ENCODE peak calls at places on chromosomes 6 and 20, in seven cellular contexts. One of them, this sample, is unnamed.

GRCh38 chr20:36035720-36036119 is 67.3 kb downstream of the CNBD2 start:
- DNase-seq in astrocyte of the cerebellum: no peak
- DNase-seq in iris pigment epithelial cell: no peak
- DNase-seq in fibroblast of the conjunctiva: no peak
- DNase-seq in stimulated activated CD4-positive, alpha-beta T cell treated with anti-CD3 and anti-CD28 coated beads, Interleukin-1b, Interleukin-23, amount 100 ng/mL, for 4 hours: no peak
- DNase-seq in ureter: no peak
- DNase-seq in AG10803: no peak
- DNase-seq in this sample: no peak

GRCh38 chr6:70277480-70277879 is 25.4 kb downstream of the COL9A1 start:
- DNase-seq in fibroblast of the conjunctiva: no peak
- DNase-seq in ureter: no peak
- DNase-seq in AG10803: peak
- DNase-seq in iris pigment epithelial cell: peak
- DNase-seq in astrocyte of the cerebellum: no peak
- DNase-seq in stimulated activated CD4-positive, alpha-beta T cell treated with anti-CD3 and anti-CD28 coated beads, Interleukin-1b, Interleukin-23, amount 100 ng/mL, for 4 hours: no peak
- DNase-seq in this sample: no peak

GRCh38 chr6:97097068-97098047 is 172.8 kb downstream of the KLHL32 start:
- DNase-seq in iris pigment epithelial cell: no peak
- DNase-seq in stimulated activated CD4-positive, alpha-beta T cell treated with anti-CD3 and anti-CD28 coated beads, Interleukin-1b, Interleukin-23, amount 100 ng/mL, for 4 hours: no peak
- DNase-seq in ureter: no peak
- DNase-seq in AG10803: no peak
- DNase-seq in astrocyte of the cerebellum: no peak
- DNase-seq in fibroblast of the conjunctiva: no peak
- DNase-seq in this sample: no peak

GRCh38 chr20:49646126-49646525 is 67.6 kb downstream of the B4GALT5 start:
- DNase-seq in fibroblast of the conjunctiva: no peak
- DNase-seq in AG10803: peak
- DNase-seq in iris pigment epithelial cell: peak
- DNase-seq in astrocyte of the cerebellum: no peak
- DNase-seq in ureter: no peak
- DNase-seq in stimulated activated CD4-positive, alpha-beta T cell treated with anti-CD3 and anti-CD28 coated beads, Interleukin-1b, Interleukin-23, amount 100 ng/mL, for 4 hours: no peak
- DNase-seq in this sample: no peak

GRCh38 chr6:133756046-133756445 is 132.9 kb upstream of the TCF21 start:
- DNase-seq in iris pigment epithelial cell: peak
- DNase-seq in ureter: no peak
- DNase-seq in stimulated activated CD4-positive, alpha-beta T cell treated with anti-CD3 and anti-CD28 coated beads, Interleukin-1b, Interleukin-23, amount 100 ng/mL, for 4 hours: no peak
- DNase-seq in fibroblast of the conjunctiva: no peak
- DNase-seq in astrocyte of the cerebellum: no peak
- DNase-seq in AG10803: peak
- DNase-seq in this sample: no peak

GRCh38 chr6:159008656-159009288 is 8.8 kb upstream of the RSPH3 start:
- DNase-seq in fibroblast of the conjunctiva: peak
- DNase-seq in ureter: no peak
- DNase-seq in stimulated activated CD4-positive, alpha-beta T cell treated with anti-CD3 and anti-CD28 coated beads, Interleukin-1b, Interleukin-23, amount 100 ng/mL, for 4 hours: no peak
- DNase-seq in astrocyte of the cerebellum: no peak
- DNase-seq in iris pigment epithelial cell: peak
- DNase-seq in AG10803: peak
- DNase-seq in this sample: no peak

GRCh38 chr6:95693108-95693507 is 115.8 kb downstream of the MANEA start:
- DNase-seq in stimulated activated CD4-positive, alpha-beta T cell treated with anti-CD3 and anti-CD28 coated beads, Interleukin-1b, Interleukin-23, amount 100 ng/mL, for 4 hours: no peak
- DNase-seq in fibroblast of the conjunctiva: no peak
- DNase-seq in AG10803: no peak
- DNase-seq in astrocyte of the cerebellum: no peak
- DNase-seq in ureter: no peak
- DNase-seq in iris pigment epithelial cell: no peak
- DNase-seq in this sample: no peak

GRCh38 chr6:169171010-169171409 is 82.6 kb downstream of the THBS2 start:
- DNase-seq in stimulated activated CD4-positive, alpha-beta T cell treated with anti-CD3 and anti-CD28 coated beads, Interleukin-1b, Interleukin-23, amount 100 ng/mL, for 4 hours: no peak
- DNase-seq in AG10803: no peak
- DNase-seq in iris pigment epithelial cell: no peak
- DNase-seq in astrocyte of the cerebellum: no peak
- DNase-seq in ureter: peak
- DNase-seq in fibroblast of the conjunctiva: no peak
- DNase-seq in this sample: no peak

GRCh38 chr6:39059496-39060310 is 11.1 kb downstream of the GLP1R start:
- DNase-seq in iris pigment epithelial cell: no peak
- DNase-seq in AG10803: no peak
- DNase-seq in astrocyte of the cerebellum: no peak
- DNase-seq in fibroblast of the conjunctiva: no peak
- DNase-seq in stimulated activated CD4-positive, alpha-beta T cell treated with anti-CD3 and anti-CD28 coated beads, Interleukin-1b, Interleukin-23, amount 100 ng/mL, for 4 hours: no peak
- DNase-seq in ureter: no peak
- DNase-seq in this sample: no peak

GRCh38 chr6:24600903-24601302 is 45.1 kb downstream of the KIAA0319 start:
- DNase-seq in ureter: no peak
- DNase-seq in iris pigment epithelial cell: no peak
- DNase-seq in AG10803: no peak
- DNase-seq in astrocyte of the cerebellum: no peak
- DNase-seq in stimulated activated CD4-positive, alpha-beta T cell treated with anti-CD3 and anti-CD28 coated beads, Interleukin-1b, Interleukin-23, amount 100 ng/mL, for 4 hours: no peak
- DNase-seq in fibroblast of the conjunctiva: no peak
- DNase-seq in this sample: no peak

GRCh38 chr6:39892490-39893129 is 41.7 kb downstream of the MOCS1 start:
- DNase-seq in fibroblast of the conjunctiva: peak
- DNase-seq in iris pigment epithelial cell: peak
- DNase-seq in astrocyte of the cerebellum: peak
- DNase-seq in AG10803: peak
- DNase-seq in stimulated activated CD4-positive, alpha-beta T cell treated with anti-CD3 and anti-CD28 coated beads, Interleukin-1b, Interleukin-23, amount 100 ng/mL, for 4 hours: no peak
- DNase-seq in ureter: peak
- DNase-seq in this sample: no peak

GRCh38 chr20:5080384-5080877 is 39.3 kb downstream of the PCNA start:
- DNase-seq in astrocyte of the cerebellum: no peak
- DNase-seq in iris pigment epithelial cell: peak
- DNase-seq in ureter: peak
- DNase-seq in AG10803: peak
- DNase-seq in stimulated activated CD4-positive, alpha-beta T cell treated with anti-CD3 and anti-CD28 coated beads, Interleukin-1b, Interleukin-23, amount 100 ng/mL, for 4 hours: no peak
- DNase-seq in fibroblast of the conjunctiva: peak
- DNase-seq in this sample: no peak

GRCh38 chr6:25750911-25751310 is 3.6 kb upstream of the SLC17A4 start:
- DNase-seq in ureter: no peak
- DNase-seq in fibroblast of the conjunctiva: no peak
- DNase-seq in iris pigment epithelial cell: no peak
- DNase-seq in AG10803: no peak
- DNase-seq in astrocyte of the cerebellum: no peak
- DNase-seq in stimulated activated CD4-positive, alpha-beta T cell treated with anti-CD3 and anti-CD28 coated beads, Interleukin-1b, Interleukin-23, amount 100 ng/mL, for 4 hours: no peak
- DNase-seq in this sample: no peak

GRCh38 chr6:35181313-35181932 is 32.3 kb upstream of the SCUBE3 start:
- DNase-seq in iris pigment epithelial cell: peak
- DNase-seq in ureter: peak
- DNase-seq in fibroblast of the conjunctiva: peak
- DNase-seq in astrocyte of the cerebellum: no peak
- DNase-seq in stimulated activated CD4-positive, alpha-beta T cell treated with anti-CD3 and anti-CD28 coated beads, Interleukin-1b, Interleukin-23, amount 100 ng/mL, for 4 hours: no peak
- DNase-seq in AG10803: peak
- DNase-seq in this sample: no peak

GRCh38 chr6:72850469-72850868 is 228.6 kb downstream of the KCNQ5 start:
- DNase-seq in AG10803: no peak
- DNase-seq in ureter: no peak
- DNase-seq in astrocyte of the cerebellum: no peak
- DNase-seq in stimulated activated CD4-positive, alpha-beta T cell treated with anti-CD3 and anti-CD28 coated beads, Interleukin-1b, Interleukin-23, amount 100 ng/mL, for 4 hours: no peak
- DNase-seq in fibroblast of the conjunctiva: no peak
- DNase-seq in iris pigment epithelial cell: no peak
- DNase-seq in this sample: no peak

GRCh38 chr6:3389390-3390167 is 67.3 kb downstream of the SLC22A23 start:
- DNase-seq in fibroblast of the conjunctiva: peak
- DNase-seq in AG10803: peak
- DNase-seq in stimulated activated CD4-positive, alpha-beta T cell treated with anti-CD3 and anti-CD28 coated beads, Interleukin-1b, Interleukin-23, amount 100 ng/mL, for 4 hours: no peak
- DNase-seq in ureter: no peak
- DNase-seq in astrocyte of the cerebellum: peak
- DNase-seq in iris pigment epithelial cell: no peak
- DNase-seq in this sample: no peak

GRCh38 chr20:8196096-8196495 is 64.0 kb downstream of the PLCB1 start:
- DNase-seq in ureter: no peak
- DNase-seq in AG10803: peak
- DNase-seq in iris pigment epithelial cell: no peak
- DNase-seq in astrocyte of the cerebellum: no peak
- DNase-seq in fibroblast of the conjunctiva: no peak
- DNase-seq in stimulated activated CD4-positive, alpha-beta T cell treated with anti-CD3 and anti-CD28 coated beads, Interleukin-1b, Interleukin-23, amount 100 ng/mL, for 4 hours: no peak
- DNase-seq in this sample: no peak

GRCh38 chr6:24755284-24755683 is 19.5 kb upstream of the GMNN start:
- DNase-seq in ureter: no peak
- DNase-seq in iris pigment epithelial cell: peak
- DNase-seq in stimulated activated CD4-positive, alpha-beta T cell treated with anti-CD3 and anti-CD28 coated beads, Interleukin-1b, Interleukin-23, amount 100 ng/mL, for 4 hours: no peak
- DNase-seq in AG10803: no peak
- DNase-seq in fibroblast of the conjunctiva: no peak
- DNase-seq in astrocyte of the cerebellum: no peak
- DNase-seq in this sample: no peak

GRCh38 chr6:136526196-136526930 is 23.9 kb downstream of the MAP7 start:
- DNase-seq in stimulated activated CD4-positive, alpha-beta T cell treated with anti-CD3 and anti-CD28 coated beads, Interleukin-1b, Interleukin-23, amount 100 ng/mL, for 4 hours: no peak
- DNase-seq in astrocyte of the cerebellum: peak
- DNase-seq in iris pigment epithelial cell: peak
- DNase-seq in AG10803: peak
- DNase-seq in ureter: peak
- DNase-seq in fibroblast of the conjunctiva: peak
- DNase-seq in this sample: no peak

GRCh38 chr6:39756582-39756981 is 31.4 kb upstream of the KIF6 start:
- DNase-seq in stimulated activated CD4-positive, alpha-beta T cell treated with anti-CD3 and anti-CD28 coated beads, Interleukin-1b, Interleukin-23, amount 100 ng/mL, for 4 hours: no peak
- DNase-seq in fibroblast of the conjunctiva: no peak
- DNase-seq in ureter: no peak
- DNase-seq in AG10803: no peak
- DNase-seq in iris pigment epithelial cell: no peak
- DNase-seq in astrocyte of the cerebellum: no peak
- DNase-seq in this sample: no peak

GRCh38 chr6:30612213-30612612 is 4.8 kb downstream of the PPP1R10 start:
- DNase-seq in astrocyte of the cerebellum: no peak
- DNase-seq in AG10803: peak
- DNase-seq in fibroblast of the conjunctiva: no peak
- DNase-seq in stimulated activated CD4-positive, alpha-beta T cell treated with anti-CD3 and anti-CD28 coated beads, Interleukin-1b, Interleukin-23, amount 100 ng/mL, for 4 hours: no peak
- DNase-seq in iris pigment epithelial cell: peak
- DNase-seq in ureter: no peak
- DNase-seq in this sample: no peak

GRCh38 chr6:73389854-73390253 is 4.8 kb upstream of the DDX43 start:
- DNase-seq in iris pigment epithelial cell: no peak
- DNase-seq in stimulated activated CD4-positive, alpha-beta T cell treated with anti-CD3 and anti-CD28 coated beads, Interleukin-1b, Interleukin-23, amount 100 ng/mL, for 4 hours: no peak
- DNase-seq in astrocyte of the cerebellum: no peak
- DNase-seq in ureter: no peak
- DNase-seq in fibroblast of the conjunctiva: no peak
- DNase-seq in AG10803: no peak
- DNase-seq in this sample: no peak

GRCh38 chr6:150766201-150766997 is 99.1 kb upstream of the MTHFD1L start:
- DNase-seq in fibroblast of the conjunctiva: peak
- DNase-seq in ureter: no peak
- DNase-seq in stimulated activated CD4-positive, alpha-beta T cell treated with anti-CD3 and anti-CD28 coated beads, Interleukin-1b, Interleukin-23, amount 100 ng/mL, for 4 hours: no peak
- DNase-seq in AG10803: no peak
- DNase-seq in iris pigment epithelial cell: peak
- DNase-seq in astrocyte of the cerebellum: peak
- DNase-seq in this sample: peak

GRCh38 chr6:18507561-18507960 is 120.4 kb downstream of the RNF144B start:
- DNase-seq in ureter: no peak
- DNase-seq in astrocyte of the cerebellum: no peak
- DNase-seq in AG10803: peak
- DNase-seq in fibroblast of the conjunctiva: peak
- DNase-seq in iris pigment epithelial cell: peak
- DNase-seq in stimulated activated CD4-positive, alpha-beta T cell treated with anti-CD3 and anti-CD28 coated beads, Interleukin-1b, Interleukin-23, amount 100 ng/mL, for 4 hours: no peak
- DNase-seq in this sample: no peak

GRCh38 chr6:157952751-157953479 is 28.7 kb upstream of the SYNJ2 start:
- DNase-seq in stimulated activated CD4-positive, alpha-beta T cell treated with anti-CD3 and anti-CD28 coated beads, Interleukin-1b, Interleukin-23, amount 100 ng/mL, for 4 hours: no peak
- DNase-seq in astrocyte of the cerebellum: no peak
- DNase-seq in AG10803: no peak
- DNase-seq in fibroblast of the conjunctiva: no peak
- DNase-seq in iris pigment epithelial cell: no peak
- DNase-seq in ureter: no peak
- DNase-seq in this sample: no peak

GRCh38 chr6:148445620-148446019 is 103.0 kb downstream of the SASH1 start:
- DNase-seq in fibroblast of the conjunctiva: no peak
- DNase-seq in ureter: no peak
- DNase-seq in AG10803: peak
- DNase-seq in astrocyte of the cerebellum: no peak
- DNase-seq in stimulated activated CD4-positive, alpha-beta T cell treated with anti-CD3 and anti-CD28 coated beads, Interleukin-1b, Interleukin-23, amount 100 ng/mL, for 4 hours: no peak
- DNase-seq in iris pigment epithelial cell: peak
- DNase-seq in this sample: no peak

GRCh38 chr6:44023586-44024454 is 103.4 kb downstream of the MRPL14 start:
- DNase-seq in astrocyte of the cerebellum: no peak
- DNase-seq in ureter: no peak
- DNase-seq in stimulated activated CD4-positive, alpha-beta T cell treated with anti-CD3 and anti-CD28 coated beads, Interleukin-1b, Interleukin-23, amount 100 ng/mL, for 4 hours: no peak
- DNase-seq in iris pigment epithelial cell: no peak
- DNase-seq in AG10803: no peak
- DNase-seq in fibroblast of the conjunctiva: no peak
- DNase-seq in this sample: no peak